ENCODE peak calls at places on chromosomes 16 and 17, in nine cellular contexts. X, O, T, L, J, U, S, A and R are unnamed samples. For H3K36me3, the result is how much of the 10 kb centered on the place peaks cover.

GRCh38 chr17:14078027-14078426 is 8.7 kb downstream of the COX10 start:
- DNase-seq in A (no peak), X (no peak), J (no peak), L (peak), O (no peak), S (no peak), T (no peak), U (no peak), R (no peak)

GRCh38 chr17:2063306-2064146 is 8.6 kb downstream of the HIC1 start:
- DNase-seq in U (no peak), L (no peak), J (no peak), O (no peak), S (no peak), X (no peak), T (peak), A (no peak), R (no peak)

GRCh38 chr16:28845173-28846079 is 722 bp downstream of the TUFM start:
- DNase-seq in S (no peak), O (peak), J (no peak), A (peak), T (peak), L (no peak), U (no peak), X (peak), R (peak)

GRCh38 chr16:1042776-1043349 is 29.7 kb upstream of the SSTR5 start:
- DNase-seq in O (peak), S (no peak), U (no peak), X (peak), A (no peak), T (no peak), L (no peak), J (no peak), R (no peak)

GRCh38 chr16:48124266-48124665 is 31.5 kb downstream of the ABCC12 start:
- DNase-seq in O (no peak), S (no peak), L (no peak), J (no peak), A (no peak), T (no peak), X (no peak), U (no peak), R (no peak)

GRCh38 chr17:49567871-49568694 is 7.6 kb upstream of the NXPH3 start:
- DNase-seq in O (peak), S (peak), A (peak), X (peak), U (peak), J (peak), T (peak), L (peak), R (peak)

GRCh38 chr16:27993587-27993986 is 69.9 kb downstream of the GSG1L start:
- DNase-seq in L (no peak), T (no peak), A (no peak), U (no peak), J (no peak), S (no peak), O (no peak), X (no peak), R (no peak)

GRCh38 chr16:54265558-54266213 is 20.9 kb downstream of the IRX3 start:
- DNase-seq in O (no peak), L (no peak), T (no peak), U (no peak), S (no peak), A (no peak), J (peak), X (no peak), R (no peak)

GRCh38 chr17:45433136-45433535 is 466 bp upstream of the ARHGAP27 start:
- DNase-seq in X (no peak), S (no peak), L (no peak), O (no peak), J (no peak), A (no peak), T (no peak), U (no peak), R (no peak)

GRCh38 chr16:15041260-15042011 is 14.4 kb downstream of the NTAN1 start:
- DNase-seq in L (peak), J (peak), O (no peak), U (no peak), X (peak), S (peak), T (peak), A (no peak), R (no peak)

GRCh38 chr16:82302007-82302733 is 132.1 kb upstream of the MPHOSPH6 start:
- DNase-seq in X (no peak), S (peak), J (no peak), L (peak), T (no peak), U (no peak), O (no peak), A (no peak), R (no peak)

GRCh38 chr16:88642881-88643545 is 4.6 kb downstream of the IL17C start:
- DNase-seq in L (no peak), A (no peak), O (no peak), J (no peak), X (no peak), T (no peak), S (no peak), U (no peak), R (no peak)
- TF ChIP-seq CTCF in L (no peak), A (no peak), O (no peak), J (no peak), X (no peak), T (no peak), S (no peak), U (no peak), R (no peak)

GRCh38 chr17:61863801-61864126 is 436 bp upstream of the BRIP1 start:
- DNase-seq in J (no peak), U (no peak), L (no peak), A (no peak), T (no peak), O (no peak), S (no peak), X (no peak), R (no peak)

GRCh38 chr17:61869138-61869537 is 5.8 kb upstream of the BRIP1 start:
- DNase-seq in X (no peak), U (no peak), O (no peak), A (no peak), J (no peak), T (no peak), L (no peak), S (no peak), R (no peak)

GRCh38 chr17:61872099-61872498 is 8.8 kb upstream of the BRIP1 start:
- DNase-seq in U (no peak), T (no peak), A (no peak), O (no peak), J (no peak), X (no peak), L (no peak), S (no peak), R (no peak)

GRCh38 chr17:61867033-61867432 is 3.7 kb upstream of the BRIP1 start:
- DNase-seq in J (no peak), U (no peak), L (no peak), O (no peak), S (no peak), T (no peak), X (no peak), A (no peak), R (no peak)

DNA sequence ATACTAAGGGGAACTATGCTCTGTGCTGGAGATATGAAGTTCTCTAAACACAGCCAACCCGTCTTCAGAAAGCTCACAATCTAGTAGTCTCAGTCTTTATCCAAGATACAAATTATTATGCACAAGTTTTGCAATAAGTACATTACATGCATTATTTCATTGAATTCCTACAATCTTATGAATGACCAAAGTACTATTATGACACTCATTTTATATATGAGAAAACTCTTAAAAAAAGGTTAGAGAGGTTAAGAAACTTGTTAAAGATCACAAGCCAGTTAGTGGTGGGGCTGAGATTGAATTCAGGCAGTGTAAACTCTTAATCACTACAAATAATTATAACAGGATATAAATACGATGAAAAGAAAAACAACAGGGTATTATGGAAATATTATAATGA is 4.7 kb upstream of the BRIP1 start:
- DNase-seq in L (no peak), S (no peak), U (no peak), T (no peak), O (no peak), X (no peak), J (no peak), A (no peak), R (no peak)
- H3K36me3 ChIP-seq in L (half or more), S (under half), U (half or more), T (under half), O (under half), X (under half), J (under half), A (under half), R (under half)

GRCh38 chr17:7435676-7436555 is 681 bp downstream of the TMEM102 start:
- DNase-seq in T (peak), X (peak), L (peak), O (peak), U (no peak), S (peak), A (peak), J (peak), R (peak)
- TF ChIP-seq CTCF in T (peak), X (no peak), L (no peak), O (peak), U (no peak), S (peak), A (peak), J (no peak), R (peak)

GRCh38 chr16:11757671-11758545 is 15.3 kb upstream of the TXNDC11 start:
- DNase-seq in O (no peak), A (peak), J (no peak), S (no peak), T (peak), X (no peak), U (no peak), L (no peak), R (peak)
- H3K36me3 ChIP-seq in O (under half), A (under half), J (half or more), S (half or more), T (under half), X (half or more), U (half or more), L (half or more), R (under half)

GRCh38 chr16:73071131-73071940 is 23.4 kb upstream of the ZFHX3 start:
- DNase-seq in U (no peak), J (peak), T (peak), O (no peak), X (no peak), A (peak), L (peak), S (no peak), R (no peak)
- TF ChIP-seq CTCF in U (no peak), J (no peak), T (no peak), O (no peak), X (no peak), A (no peak), L (no peak), S (no peak), R (no peak)

GRCh38 chr17:51016099-51016498 is 104.6 kb downstream of the SPAG9 start:
- DNase-seq in O (no peak), T (no peak), J (no peak), U (no peak), S (no peak), L (no peak), A (peak), X (no peak), R (no peak)
- H3K36me3 ChIP-seq in O (under half), T (under half), J (half or more), U (half or more), S (half or more), L (half or more), A (under half), X (half or more), R (under half)

DNA sequence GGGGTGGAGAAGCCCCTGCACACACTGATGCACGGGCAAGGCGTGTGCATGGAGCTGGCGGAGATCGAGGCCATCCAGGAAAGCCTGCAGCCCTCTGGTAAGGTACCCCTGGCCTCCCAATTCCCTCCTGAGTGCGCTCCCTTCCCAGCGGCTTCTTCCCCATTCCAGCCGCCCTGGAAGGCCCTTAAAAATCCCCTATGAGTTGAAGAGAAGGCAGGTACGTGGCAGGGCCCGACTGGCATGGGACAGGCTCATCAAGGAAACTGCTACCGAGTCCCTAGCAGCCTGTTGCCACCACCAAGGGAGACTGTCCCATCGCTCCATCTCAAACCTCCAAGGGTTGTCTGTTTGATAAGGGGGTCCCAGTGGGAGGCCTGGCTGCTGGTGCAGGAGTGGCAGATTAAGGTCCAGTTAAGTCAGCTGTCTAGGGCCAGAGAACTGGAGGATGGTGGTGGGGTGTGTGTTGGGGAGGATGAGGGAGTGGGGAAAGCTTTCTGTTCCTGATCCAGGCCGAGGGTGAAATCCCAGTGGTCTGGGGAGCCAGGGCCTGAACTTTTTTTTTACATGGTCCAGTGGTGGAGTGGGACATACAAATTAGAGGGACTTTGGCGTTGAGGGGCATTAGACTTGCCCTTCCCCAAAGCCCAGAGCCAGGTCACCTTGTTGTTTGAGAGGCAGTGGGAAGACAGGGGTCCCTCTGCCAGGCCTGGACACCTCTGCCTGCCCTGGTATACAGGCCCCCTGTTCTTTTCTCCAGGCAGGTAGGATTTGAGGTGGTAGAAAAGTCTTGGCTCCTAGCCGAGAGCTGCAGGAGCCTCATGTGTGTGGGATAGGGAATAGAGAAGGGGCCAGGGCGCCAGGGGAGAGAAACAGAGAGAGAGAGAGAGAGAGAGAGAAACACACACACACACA is 994 bp downstream of the IGFBP4 start:
- DNase-seq in U (no peak), L (no peak), T (peak), S (no peak), O (no peak), X (peak), J (no peak), A (peak), R (no peak)
- TF ChIP-seq CTCF in U (no peak), L (no peak), T (no peak), S (no peak), O (no peak), X (no peak), J (no peak), A (no peak), R (no peak)

DNA sequence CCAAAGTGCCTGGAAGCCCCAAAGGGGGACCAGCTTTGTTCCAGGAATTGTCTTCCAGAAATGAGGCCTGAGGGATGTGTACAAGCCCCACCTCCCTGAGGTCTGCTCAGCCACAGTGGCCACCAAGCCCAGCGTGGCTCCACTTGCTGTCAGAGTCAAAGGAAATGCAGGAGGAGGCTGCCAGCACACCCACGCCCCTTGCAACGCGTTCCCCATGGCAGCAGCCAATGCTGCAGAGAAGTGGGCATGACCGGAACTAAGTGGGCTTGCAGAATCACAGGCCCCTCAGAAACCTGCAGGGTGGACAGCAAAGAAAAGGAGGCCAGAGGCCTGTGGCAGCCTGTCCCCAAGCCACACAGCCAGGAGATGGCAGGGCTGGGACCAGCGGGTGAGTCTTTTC is 320.8 kb downstream of the FOXL1 start:
- DNase-seq in A (no peak), X (no peak), T (no peak), J (no peak), S (no peak), L (no peak), U (no peak), O (no peak), R (no peak)
- H3K36me3 ChIP-seq in A (under half), X (under half), T (under half), J (under half), S (under half), L (under half), U (under half), O (under half), R (under half)

GRCh38 chr17:42354956-42355843 is 33.0 kb downstream of the STAT3 start:
- DNase-seq in T (no peak), A (no peak), L (no peak), S (no peak), J (no peak), X (no peak), U (no peak), O (no peak), R (no peak)
- TF ChIP-seq CTCF in T (no peak), A (no peak), L (no peak), S (no peak), J (no peak), X (no peak), U (no peak), O (no peak), R (no peak)